ENCODE peak calls at places on chromosomes 12 and 14, in four cellular contexts. J, Y, M and R are unnamed samples.
A peak's percentile ranks its signal among the peaks of the same experiment; 100 is the strongest.

GRCh38 chr12:122282066-122282465 is 15.8 kb upstream of the VPS33A start:
- DNase-seq in J (peak; percentile 41), Y (no peak), M (no peak), R (no peak)

GRCh38 chr12:110921262-110921661 is 883 bp upstream of the MYL2 start:
- DNase-seq in J (no peak), Y (no peak), M (no peak), R (no peak)

GRCh38 chr12:18139989-18140596 is 50.1 kb upstream of the RERGL start:
- DNase-seq in J (no peak), Y (no peak), M (no peak), R (no peak)

GRCh38 chr12:9383585-9383984 is 175.4 kb upstream of the PZP start:
- DNase-seq in J (no peak), Y (no peak), M (no peak), R (no peak)

GRCh38 chr12:95107362-95107761 is 33.9 kb upstream of the NR2C1 start:
- DNase-seq in J (no peak), Y (no peak), M (no peak), R (no peak)

GRCh38 chr12:23083267-23083666 is 458.3 kb downstream of the ETNK1 start:
- DNase-seq in J (no peak), Y (no peak), M (no peak), R (no peak)

GRCh38 chr12:132524405-132524804 is 34.5 kb downstream of the FBRSL1 start:
- DNase-seq in J (no peak), Y (no peak), M (no peak), R (no peak)

GRCh38 chr14:20986811-20987210 is 3.0 kb upstream of the METTL17 start:
- DNase-seq in J (peak; percentile 88), Y (no peak), M (no peak), R (no peak)

GRCh38 chr14:32020882-32021281 is 56.2 kb upstream of the ARHGAP5 start:
- DNase-seq in J (no peak), Y (no peak), M (no peak), R (no peak)

GRCh38 chr12:113479578-113480335 is 8.1 kb upstream of the LHX5 start:
- DNase-seq in J (no peak), Y (peak; percentile 21), M (peak; percentile 25), R (peak; percentile 36)

GRCh38 chr12:91109148-91109564 is 2.1 kb downstream of the LUM start:
- DNase-seq in J (peak; percentile 58), Y (peak; percentile 82), M (peak; percentile 66), R (peak; percentile 83)

GRCh38 chr14:96747006-96747405 is 50.2 kb upstream of the VRK1 start:
- DNase-seq in J (no peak), Y (no peak), M (no peak), R (no peak)

GRCh38 chr14:96748371-96748770 is 48.8 kb upstream of the VRK1 start:
- DNase-seq in J (no peak), Y (no peak), M (no peak), R (no peak)

GRCh38 chr14:96746101-96746500 is 51.1 kb upstream of the VRK1 start:
- DNase-seq in J (no peak), Y (no peak), M (no peak), R (no peak)

GRCh38 chr14:96745500-96746051 is 51.6 kb upstream of the VRK1 start:
- DNase-seq in J (no peak), Y (no peak), M (no peak), R (no peak)

GRCh38 chr14:96747608-96748007 is 49.6 kb upstream of the VRK1 start:
- DNase-seq in J (no peak), Y (no peak), M (no peak), R (no peak)
- TF ChIP-seq CTCF in J (no peak), Y (no peak), M (no peak), R (no peak)

GRCh38 chr12:100142851-100143559 is at the start of gene BLTP3B:
- DNase-seq in J (no peak), Y (peak; percentile 92), M (peak; percentile 88), R (peak; percentile 96)

GRCh38 chr12:100133200-100133599 is 9.5 kb downstream of the BLTP3B start:
- DNase-seq in J (no peak), Y (no peak), M (no peak), R (no peak)

GRCh38 chr12:100141666-100141997 is 1.0 kb downstream of the BLTP3B start:
- DNase-seq in J (peak; percentile 63), Y (peak; percentile 31), M (peak; percentile 17), R (no peak)

GRCh38 chr12:100141998-100142850 is 450 bp downstream of the BLTP3B start:
- DNase-seq in J (no peak), Y (peak; percentile 83), M (peak; percentile 47), R (peak; percentile 81)

DNA sequence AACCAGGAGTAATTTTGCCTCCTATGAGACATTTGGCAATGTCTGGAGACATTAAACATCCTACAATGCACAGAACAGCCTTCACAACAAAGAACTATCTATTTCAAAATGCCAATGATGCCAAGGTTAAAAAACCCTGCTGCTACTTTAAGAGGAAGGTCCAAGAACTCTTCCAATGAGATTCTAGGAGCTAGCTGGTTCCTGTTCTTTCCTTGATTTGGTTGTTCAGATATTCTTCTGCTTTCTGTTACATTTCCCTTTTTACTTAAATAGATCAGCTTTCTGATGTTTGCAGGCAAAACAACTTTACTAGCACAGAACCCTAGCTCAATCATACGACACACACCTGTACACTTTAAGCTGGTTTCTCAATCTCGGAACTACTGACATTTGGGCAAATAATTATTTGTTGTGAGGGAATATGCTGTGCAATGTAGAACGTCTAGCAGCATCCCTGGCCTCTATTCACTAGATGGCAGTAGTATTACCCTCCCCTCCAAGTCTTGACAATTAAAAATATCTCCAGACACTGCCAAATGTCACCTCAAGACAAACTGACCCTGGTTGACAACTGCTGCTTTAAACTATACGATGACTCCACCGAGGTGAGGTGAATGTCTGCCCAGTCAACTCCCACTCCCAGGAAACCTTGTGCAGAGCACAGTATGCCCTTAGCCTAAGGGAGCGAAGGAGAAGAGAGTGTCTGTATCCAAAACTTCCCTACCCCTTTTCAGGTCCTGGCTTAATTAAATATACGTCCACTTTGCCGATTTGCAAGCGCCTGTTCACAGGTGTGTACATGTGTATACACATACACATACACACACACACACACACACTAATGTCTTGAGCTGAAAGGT is 4.4 kb downstream of the BLTP3B start:
- DNase-seq in J (no peak), Y (no peak), M (no peak), R (no peak)
- TF ChIP-seq CTCF in J (peak; percentile 40), Y (no peak), M (no peak), R (no peak)

GRCh38 chr12:90010089-90010488 is 301.5 kb upstream of the ATP2B1 start:
- DNase-seq in J (no peak), Y (no peak), M (no peak), R (no peak)
- TF ChIP-seq CTCF in J (peak; percentile 33), Y (no peak), M (no peak), R (no peak)

GRCh38 chr12:69540606-69541386 is 44.5 kb upstream of the CCT2 start:
- DNase-seq in J (peak; percentile 93), Y (no peak), M (no peak), R (no peak)
- TF ChIP-seq CTCF in J (peak; percentile 24), Y (no peak), M (no peak), R (no peak)

GRCh38 chr12:92608418-92609091 is 94.2 kb upstream of the PLEKHG7 start:
- DNase-seq in J (no peak), Y (peak; percentile 26), M (no peak), R (no peak)
- TF ChIP-seq CTCF in J (peak; percentile 69), Y (no peak), M (no peak), R (no peak)

GRCh38 chr12:34601689-34602088 is 579.4 kb downstream of the ALG10 start:
- DNase-seq in J (no peak), Y (no peak), M (no peak), R (no peak)
- TF ChIP-seq CTCF in J (no peak), Y (no peak), M (no peak), R (no peak)